ENCODE peak calls at places on chromosomes 4 and X, in four cellular contexts. B is upper lobe of right lung, E is AG10803, C is HFF-Myc. H is an unnamed sample.

GRCh38 chr4:109548655-109549054 is 11.4 kb upstream of the MCUB start:
- DNase-seq in B (no peak), E (peak), C (peak), H (peak)

GRCh38 chr4:177448850-177449249 is 6.6 kb upstream of the AGA start:
- DNase-seq in B (no peak), E (peak), C (peak), H (peak)

GRCh38 chr4:55169352-55169959 is 44.1 kb upstream of the KDR start:
- DNase-seq in B (no peak), E (no peak), C (no peak), H (peak)

GRCh38 chr4:138765442-138765841 is 250.1 kb upstream of the NOCT start:
- DNase-seq in B (no peak), E (no peak), C (no peak), H (no peak)

GRCh38 chrX:21266949-21267348 is 107.3 kb upstream of the CNKSR2 start:
- DNase-seq in B (no peak), E (no peak), C (no peak), H (no peak)

GRCh38 chrX:18129694-18130093 is 91.0 kb downstream of the BEND2 start:
- DNase-seq in B (no peak), E (no peak), C (no peak), H (no peak)

GRCh38 chrX:52355108-52355507 is 13.7 kb upstream of the XAGE2 start:
- DNase-seq in B (no peak), E (no peak), C (no peak), H (no peak)

GRCh38 chrX:150463566-150463965 is 100.4 kb downstream of the MAMLD1 start:
- DNase-seq in B (no peak), E (no peak), C (no peak), H (no peak)

GRCh38 chr4:177427097-177427665 is 15.1 kb downstream of the AGA start:
- DNase-seq in B (no peak), E (no peak), C (no peak), H (no peak)

GRCh38 chr4:4524364-4524763 is 17.5 kb downstream of the STX18 start:
- DNase-seq in B (no peak), E (no peak), C (no peak), H (no peak)

GRCh38 chr4:24006269-24006668 is 116.4 kb upstream of the PPARGC1A start:
- DNase-seq in B (no peak), E (no peak), C (no peak), H (no peak)

GRCh38 chrX:11064851-11065600 is 46.1 kb upstream of the HCCS start:
- DNase-seq in B (no peak), E (peak), C (peak), H (peak)

GRCh38 chr4:177461606-177462005 is 19.4 kb upstream of the AGA start:
- DNase-seq in B (no peak), E (no peak), C (no peak), H (no peak)

GRCh38 chrX:123153846-123154335 is 30.2 kb upstream of the GRIA3 start:
- DNase-seq in B (no peak), E (no peak), C (peak), H (peak)

GRCh38 chr4:182929296-182929695 is 12.1 kb upstream of the DCTD start:
- DNase-seq in B (no peak), E (peak), C (no peak), H (peak)

GRCh38 chr4:98150092-98150761 is 7.0 kb upstream of the STPG2 start:
- DNase-seq in B (no peak), E (peak), C (no peak), H (no peak)

GRCh38 chrX:10556405-10556804 is 64.0 kb downstream of the MID1 start:
- DNase-seq in B (no peak), E (no peak), C (no peak), H (no peak)

GRCh38 chr4:120085705-120086104 is 19.1 kb upstream of the MAD2L1 start:
- DNase-seq in B (no peak), E (no peak), C (no peak), H (peak)

GRCh38 chrX:45847966-45848365 is 647.3 kb upstream of the DIPK2B start:
- DNase-seq in B (no peak), E (peak), C (no peak), H (no peak)

GRCh38 chr4:150155391-150155790 is 77.1 kb downstream of the DCLK2 start:
- DNase-seq in B (no peak), E (no peak), C (no peak), H (no peak)

GRCh38 chrX:86910602-86911311 is 606.8 kb upstream of the KLHL4 start:
- DNase-seq in B (no peak), E (no peak), C (no peak), H (no peak)

GRCh38 chr4:102503301-102503746 is 2.2 kb downstream of the NFKB1 start:
- DNase-seq in B (no peak), E (no peak), C (no peak), H (no peak)

GRCh38 chr4:169826634-169827187 is 69.0 kb upstream of the HPF1 start:
- DNase-seq in B (no peak), E (no peak), C (no peak), H (no peak)

GRCh38 chr4:10635096-10635495 is 49.5 kb downstream of the CLNK start:
- DNase-seq in B (no peak), E (no peak), C (no peak), H (no peak)

GRCh38 chrX:11474576-11474975 is 181.4 kb downstream of the AMELX start:
- DNase-seq in B (no peak), E (no peak), C (no peak), H (no peak)

GRCh38 chrX:31800219-31800618 is 728.4 kb upstream of the FTHL17 start:
- DNase-seq in B (no peak), E (no peak), C (no peak), H (no peak)

GRCh38 chrX:120299928-120300327 is 11.3 kb downstream of the TMEM255A start:
- DNase-seq in B (no peak), E (no peak), C (no peak), H (no peak)

GRCh38 chr4:8345053-8345945 is 75.7 kb downstream of the HTRA3 start:
- DNase-seq in B (no peak), E (no peak), C (no peak), H (no peak)

GRCh38 chrX:13579696-13580095 is 10.3 kb downstream of the EGFL6 start:
- DNase-seq in B (no peak), E (peak), C (no peak), H (no peak)

GRCh38 chr4:145041378-145041777 is 56.6 kb downstream of the ANAPC10 start:
- DNase-seq in B (no peak), E (no peak), C (no peak), H (no peak)

GRCh38 chr4:173317003-173317402 is 17.2 kb downstream of the HMGB2 start:
- DNase-seq in B (no peak), E (no peak), C (no peak), H (no peak)
- TF ChIP-seq CTCF in B (peak), E (no peak), C (peak), H (peak)

GRCh38 chrX:68429216-68429615 is 4.1 kb downstream of the OPHN1 start:
- DNase-seq in B (no peak), E (peak), C (no peak), H (no peak)
- H3K4me3 ChIP-seq in B (no peak), E (no peak), C (no peak), H (no peak)

DNA sequence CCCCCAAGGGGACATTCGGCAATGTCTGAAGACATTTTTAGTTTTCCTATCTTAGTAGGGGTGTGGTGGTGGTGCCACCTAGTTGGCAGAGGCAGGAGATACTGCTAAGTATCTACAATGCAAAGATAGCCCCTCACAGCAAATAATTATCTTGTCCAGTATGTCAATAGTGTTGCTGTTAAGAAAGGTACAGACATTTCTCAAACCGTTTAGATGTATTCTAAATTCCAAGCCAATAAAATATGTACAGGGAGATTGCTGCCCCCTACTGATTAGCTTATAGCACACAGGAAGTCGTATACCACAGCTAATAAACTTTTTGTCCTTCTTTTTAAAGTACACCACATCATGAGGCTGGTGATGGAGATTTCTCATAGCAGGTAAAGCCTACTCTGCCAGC is 260.5 kb downstream of the TMA16 start:
- DNase-seq in B (no peak), E (no peak), C (no peak), H (no peak)
- TF ChIP-seq CTCF in B (peak), E (no peak), C (no peak), H (peak)

GRCh38 chrX:20116575-20117240 is at the start of gene MAP7D2:
- DNase-seq in B (no peak), E (no peak), C (no peak), H (no peak)
- H3K4me3 ChIP-seq in B (peak), E (peak), C (peak), H (peak)

GRCh38 chrX:48606091-48606490 is 8.8 kb downstream of the WDR13 start:
- DNase-seq in B (no peak), E (no peak), C (no peak), H (no peak)
- TF ChIP-seq CTCF in B (no peak), E (no peak), C (no peak), H (no peak)

GRCh38 chr4:7045553-7045952 is 2.4 kb downstream of the TADA2B start:
- DNase-seq in B (no peak), E (no peak), C (no peak), H (no peak)
- H3K4me3 ChIP-seq in B (peak), E (peak), C (no peak), H (no peak)

GRCh38 chr4:89489338-89489771 is 181.8 kb upstream of the GPRIN3 start:
- DNase-seq in B (no peak), E (no peak), C (no peak), H (no peak)

GRCh38 chr4:89482248-89482647 is 174.6 kb upstream of the GPRIN3 start:
- DNase-seq in B (no peak), E (peak), C (peak), H (peak)

GRCh38 chr4:89486673-89487072 is 179.1 kb upstream of the GPRIN3 start:
- DNase-seq in B (no peak), E (no peak), C (no peak), H (no peak)

GRCh38 chr4:89482926-89483595 is 175.5 kb upstream of the GPRIN3 start:
- DNase-seq in B (no peak), E (no peak), C (no peak), H (no peak)

DNA sequence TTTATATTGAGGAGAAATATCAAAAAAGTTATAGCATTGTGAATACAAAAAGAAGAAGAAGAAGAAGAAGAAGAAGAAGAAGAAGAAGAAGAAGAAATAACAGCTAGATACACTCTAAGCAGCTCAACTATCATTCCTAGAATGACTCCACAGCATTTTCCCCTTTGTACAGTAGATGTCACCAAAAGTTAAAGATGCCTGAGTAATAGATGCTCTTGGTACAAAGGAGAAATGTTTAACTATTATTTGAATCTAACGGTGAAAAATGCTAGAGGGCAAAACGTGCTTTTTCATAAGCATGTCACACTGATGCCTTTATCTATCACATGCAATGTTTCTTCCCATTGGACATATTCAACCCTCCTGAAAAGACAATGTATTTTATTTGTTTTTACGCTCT is 178.4 kb upstream of the GPRIN3 start:
- DNase-seq in B (no peak), E (peak), C (peak), H (peak)
- TF ChIP-seq CTCF in B (peak), E (peak), C (peak), H (peak)

DNA sequence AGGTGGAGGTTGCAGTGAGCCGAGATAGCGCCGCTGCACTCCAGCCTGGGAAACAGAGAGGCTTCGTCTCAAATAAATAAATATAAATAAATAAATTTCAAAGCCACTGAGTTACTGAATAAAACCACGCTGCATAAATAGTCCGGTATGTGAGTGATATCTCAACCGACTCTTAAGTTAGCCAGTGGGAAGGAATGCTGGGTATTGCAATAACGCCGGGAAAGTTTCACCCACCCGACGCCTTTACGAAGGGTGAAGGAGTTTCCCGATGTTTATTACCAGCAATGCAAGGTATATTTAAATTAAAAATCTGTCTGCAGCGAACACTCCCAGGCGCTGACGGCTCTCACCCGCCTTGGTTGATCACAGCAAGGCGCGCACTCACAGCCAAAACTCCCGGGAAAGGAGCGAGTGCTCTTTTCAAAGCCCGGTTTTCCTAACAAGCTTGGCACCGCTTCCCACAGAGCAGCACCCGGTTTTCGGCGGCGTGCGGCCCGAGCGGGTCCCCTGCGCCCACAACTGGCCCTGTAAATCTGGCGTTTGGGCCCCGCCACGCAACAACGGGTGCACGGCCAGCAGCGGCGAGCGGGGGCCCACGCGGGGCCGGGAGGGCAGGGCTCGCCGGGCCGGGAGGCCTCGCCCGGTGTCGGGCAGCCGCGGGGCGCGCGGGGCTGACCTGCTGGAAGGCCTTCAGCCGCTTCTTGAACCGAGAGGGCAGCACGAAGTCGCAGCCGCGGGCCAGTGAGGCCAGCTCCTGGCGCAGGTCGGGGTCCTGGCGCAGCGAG is 13.7 kb downstream of the PPP2R3B start:
- DNase-seq in B (no peak), E (peak), C (no peak), H (peak)
- H3K4me3 ChIP-seq in B (no peak), E (peak), C (peak), H (peak)